ENCODE peak calls at places on chromosomes 13 and 19, in five cellular contexts. J is AG09319; Z is putamen; U is BJ; C is CD4-positive, alpha-beta T cell. V is an unnamed sample.

GRCh38 chr19:2775556-2776430 is 7.3 kb downstream of the SGTA start:
- DNase-seq in U (no peak), Z (no peak), J (no peak), C (peak; percentile 49), V (no peak)

GRCh38 chr19:53511357-53511756 is 26.6 kb upstream of the ZNF331 start:
- DNase-seq in J (no peak), C (no peak), Z (no peak), U (no peak), V (no peak)

GRCh38 chr19:33497778-33498175 is 23.8 kb downstream of the PEPD start:
- DNase-seq in C (no peak), J (no peak), U (no peak), Z (no peak), V (no peak)

GRCh38 chr13:72716776-72717175 is 10.7 kb downstream of the MZT1 start:
- DNase-seq in U (no peak), C (no peak), Z (no peak), J (no peak), V (no peak)

GRCh38 chr13:72648513-72649065 is 78.8 kb downstream of the MZT1 start:
- DNase-seq in Z (no peak), J (no peak), C (no peak), U (no peak), V (no peak)

GRCh38 chr19:41137056-41137455 is 22.8 kb downstream of the CYP2F1 start:
- DNase-seq in U (no peak), C (no peak), J (no peak), Z (no peak), V (no peak)

GRCh38 chr13:46659413-46660065 is 106.6 kb downstream of the LRCH1 start:
- DNase-seq in U (no peak), C (no peak), J (no peak), Z (no peak), V (no peak)

GRCh38 chr19:8307400-8307964 is 676 bp downstream of the CD320 start:
- DNase-seq in C (no peak), Z (no peak), J (no peak), U (no peak), V (no peak)

GRCh38 chr19:46732966-46733692 is 12.7 kb upstream of the FKRP start:
- DNase-seq in Z (no peak), J (no peak), U (no peak), C (no peak), V (no peak)

GRCh38 chr19:3670796-3671679 is 29.2 kb downstream of the PIP5K1C start:
- DNase-seq in Z (no peak), J (peak; percentile 34), U (peak; percentile 36), C (no peak), V (no peak)

GRCh38 chr19:30528919-30529318 is 156.7 kb downstream of the ZNF536 start:
- DNase-seq in C (no peak), Z (no peak), U (no peak), J (no peak), V (no peak)

GRCh38 chr19:39465956-39466747 is 14.5 kb upstream of the TIMM50 start:
- DNase-seq in C (no peak), U (no peak), Z (peak; percentile 38), J (no peak), V (no peak)

GRCh38 chr13:59120297-59120843 is 1043.4 kb downstream of the DIAPH3 start:
- DNase-seq in C (no peak), U (no peak), J (no peak), Z (no peak), V (no peak)

GRCh38 chr13:42364613-42365000 is 92.7 kb downstream of the AKAP11 start:
- DNase-seq in Z (no peak), C (no peak), U (no peak), J (no peak), V (no peak)

GRCh38 chr19:48817585-48818124 is 6.8 kb upstream of the BCAT2 start:
- DNase-seq in J (no peak), U (no peak), C (no peak), Z (no peak), V (no peak)

GRCh38 chr13:105031306-105031705 is 1504.2 kb downstream of the EFNB2 start:
- DNase-seq in C (no peak), J (no peak), U (no peak), Z (no peak), V (no peak)

GRCh38 chr19:588758-589692 is 656 bp upstream of the HCN2 start:
- DNase-seq in J (no peak), U (no peak), C (no peak), Z (no peak), V (no peak)

GRCh38 chr19:17496337-17496997 is 15.0 kb upstream of the PGLS start:
- DNase-seq in C (peak; percentile 71), U (no peak), Z (no peak), J (no peak), V (no peak)

GRCh38 chr13:111530137-111530536 is 209.7 kb downstream of the TEX29 start:
- DNase-seq in C (no peak), J (no peak), Z (no peak), U (no peak), V (no peak)

GRCh38 chr13:112722433-112723250 is 32.8 kb downstream of the ATP11A start:
- DNase-seq in J (no peak), C (no peak), U (no peak), Z (no peak), V (no peak)

GRCh38 chr13:73162912-73163911 is 104.4 kb downstream of the KLF5 start:
- DNase-seq in C (no peak), Z (peak; percentile 22), J (no peak), U (no peak), V (no peak)

V was measured in HFF-Myc.